ENCODE peak calls at places on chromosomes 7 and 10, in eight cellular contexts. One of them, this sample, is unnamed.

GRCh38 chr7:15504376-15504775 is 57.4 kb downstream of the AGMO start:
- DNase-seq in aorta: no peak
- DNase-seq in heart left ventricle: no peak
- DNase-seq in fibroblast of mammary gland: no peak
- DNase-seq in T follicular helper cell: no peak
- DNase-seq in ovary: no peak
- DNase-seq in KBM-7: no peak
- DNase-seq in H7: no peak
- DNase-seq in this sample: no peak

GRCh38 chr10:126177414-126178030 is 210.8 kb downstream of the ADAM12 start:
- DNase-seq in T follicular helper cell: no peak
- DNase-seq in heart left ventricle: no peak
- DNase-seq in H7: peak
- DNase-seq in ovary: no peak
- DNase-seq in fibroblast of mammary gland: no peak
- DNase-seq in aorta: no peak
- DNase-seq in KBM-7: no peak
- DNase-seq in this sample: no peak

GRCh38 chr7:2525161-2525930 is 5.8 kb downstream of the LFNG start:
- DNase-seq in fibroblast of mammary gland: no peak
- DNase-seq in aorta: no peak
- DNase-seq in H7: peak
- DNase-seq in T follicular helper cell: no peak
- DNase-seq in ovary: no peak
- DNase-seq in heart left ventricle: no peak
- DNase-seq in KBM-7: no peak
- DNase-seq in this sample: no peak

GRCh38 chr10:78292987-78293865 is 259.6 kb downstream of the RPS24 start:
- DNase-seq in fibroblast of mammary gland: no peak
- DNase-seq in ovary: no peak
- DNase-seq in T follicular helper cell: no peak
- DNase-seq in KBM-7: no peak
- DNase-seq in heart left ventricle: no peak
- DNase-seq in aorta: peak
- DNase-seq in H7: peak
- DNase-seq in this sample: no peak

GRCh38 chr7:133828906-133829305 is 298.2 kb upstream of the LRGUK start:
- DNase-seq in KBM-7: no peak
- DNase-seq in fibroblast of mammary gland: no peak
- DNase-seq in T follicular helper cell: no peak
- DNase-seq in heart left ventricle: no peak
- DNase-seq in ovary: no peak
- DNase-seq in aorta: no peak
- DNase-seq in H7: no peak
- DNase-seq in this sample: no peak

GRCh38 chr7:74464931-74465906 is 11.5 kb downstream of the GTF2IRD1 start:
- DNase-seq in aorta: no peak
- DNase-seq in heart left ventricle: no peak
- DNase-seq in ovary: no peak
- DNase-seq in KBM-7: no peak
- DNase-seq in H7: no peak
- DNase-seq in T follicular helper cell: no peak
- DNase-seq in fibroblast of mammary gland: no peak
- DNase-seq in this sample: peak

GRCh38 chr10:108439397-108439796 is 1274.9 kb upstream of the SORCS1 start:
- DNase-seq in heart left ventricle: no peak
- DNase-seq in T follicular helper cell: no peak
- DNase-seq in H7: no peak
- DNase-seq in KBM-7: no peak
- DNase-seq in ovary: no peak
- DNase-seq in fibroblast of mammary gland: peak
- DNase-seq in aorta: no peak
- DNase-seq in this sample: no peak

GRCh38 chr10:121608669-121609190 is 10.5 kb upstream of the FGFR2 start:
- DNase-seq in aorta: peak
- DNase-seq in T follicular helper cell: no peak
- DNase-seq in fibroblast of mammary gland: no peak
- DNase-seq in heart left ventricle: no peak
- DNase-seq in ovary: peak
- DNase-seq in H7: peak
- DNase-seq in KBM-7: peak
- DNase-seq in this sample: no peak

GRCh38 chr10:3126741-3127342 is 45.7 kb downstream of the PITRM1 start:
- DNase-seq in H7: no peak
- DNase-seq in aorta: no peak
- DNase-seq in ovary: no peak
- DNase-seq in heart left ventricle: peak
- DNase-seq in T follicular helper cell: no peak
- DNase-seq in KBM-7: no peak
- DNase-seq in fibroblast of mammary gland: no peak
- DNase-seq in this sample: no peak

GRCh38 chr7:106035568-106035967 is 72.5 kb downstream of the CDHR3 start:
- DNase-seq in heart left ventricle: no peak
- DNase-seq in ovary: no peak
- DNase-seq in T follicular helper cell: no peak
- DNase-seq in KBM-7: no peak
- DNase-seq in aorta: no peak
- DNase-seq in fibroblast of mammary gland: no peak
- DNase-seq in H7: no peak
- DNase-seq in this sample: no peak

GRCh38 chr7:138460649-138461607 is 869 bp downstream of the TRIM24 start:
- DNase-seq in heart left ventricle: peak
- DNase-seq in H7: peak
- DNase-seq in fibroblast of mammary gland: peak
- DNase-seq in aorta: peak
- DNase-seq in T follicular helper cell: peak
- DNase-seq in KBM-7: peak
- DNase-seq in ovary: peak
- DNase-seq in this sample: peak

GRCh38 chr10:50417906-50418697 is 166.8 kb upstream of the ASAH2 start:
- DNase-seq in aorta: peak
- DNase-seq in H7: peak
- DNase-seq in KBM-7: peak
- DNase-seq in T follicular helper cell: no peak
- DNase-seq in heart left ventricle: peak
- DNase-seq in fibroblast of mammary gland: peak
- DNase-seq in ovary: peak
- DNase-seq in this sample: peak

GRCh38 chr10:29608062-29608461 is 26.7 kb downstream of the SVIL start:
- DNase-seq in T follicular helper cell: no peak
- DNase-seq in aorta: no peak
- DNase-seq in H7: peak
- DNase-seq in fibroblast of mammary gland: no peak
- DNase-seq in ovary: no peak
- DNase-seq in heart left ventricle: peak
- DNase-seq in KBM-7: no peak
- DNase-seq in this sample: no peak

GRCh38 chr7:42494199-42494710 is 257.2 kb upstream of the GLI3 start:
- DNase-seq in ovary: no peak
- DNase-seq in H7: no peak
- DNase-seq in T follicular helper cell: no peak
- DNase-seq in KBM-7: no peak
- DNase-seq in fibroblast of mammary gland: no peak
- DNase-seq in aorta: no peak
- DNase-seq in heart left ventricle: no peak
- DNase-seq in this sample: no peak

GRCh38 chr10:48289652-48290238 is 15.2 kb upstream of the FRMPD2 start:
- DNase-seq in aorta: peak
- DNase-seq in H7: peak
- DNase-seq in ovary: no peak
- DNase-seq in T follicular helper cell: peak
- DNase-seq in KBM-7: peak
- DNase-seq in fibroblast of mammary gland: peak
- DNase-seq in heart left ventricle: peak
- DNase-seq in this sample: peak

GRCh38 chr7:42227523-42227922 is 9.5 kb downstream of the GLI3 start:
- DNase-seq in aorta: no peak
- DNase-seq in fibroblast of mammary gland: no peak
- DNase-seq in KBM-7: no peak
- DNase-seq in T follicular helper cell: no peak
- DNase-seq in heart left ventricle: no peak
- DNase-seq in H7: peak
- DNase-seq in ovary: no peak
- DNase-seq in this sample: no peak

GRCh38 chr10:53223846-53224245 is 451.3 kb upstream of the MBL2 start:
- DNase-seq in aorta: no peak
- DNase-seq in ovary: no peak
- DNase-seq in fibroblast of mammary gland: no peak
- DNase-seq in heart left ventricle: no peak
- DNase-seq in H7: peak
- DNase-seq in KBM-7: no peak
- DNase-seq in T follicular helper cell: no peak
- DNase-seq in this sample: no peak

GRCh38 chr7:149188213-149188612 is 7.1 kb upstream of the ZNF282 start:
- DNase-seq in heart left ventricle: no peak
- DNase-seq in ovary: no peak
- DNase-seq in aorta: no peak
- DNase-seq in fibroblast of mammary gland: no peak
- DNase-seq in H7: no peak
- DNase-seq in KBM-7: no peak
- DNase-seq in T follicular helper cell: no peak
- DNase-seq in this sample: no peak

GRCh38 chr7:108094933-108095710 is 35.0 kb downstream of the LAMB4 start:
- DNase-seq in fibroblast of mammary gland: peak
- DNase-seq in T follicular helper cell: no peak
- DNase-seq in KBM-7: no peak
- DNase-seq in heart left ventricle: peak
- DNase-seq in aorta: no peak
- DNase-seq in H7: no peak
- DNase-seq in ovary: peak
- DNase-seq in this sample: peak

GRCh38 chr7:28355553-28356319 is 56.6 kb upstream of the CREB5 start:
- DNase-seq in fibroblast of mammary gland: peak
- DNase-seq in KBM-7: no peak
- DNase-seq in ovary: no peak
- DNase-seq in heart left ventricle: no peak
- DNase-seq in H7: no peak
- DNase-seq in T follicular helper cell: no peak
- DNase-seq in aorta: no peak
- DNase-seq in this sample: no peak

GRCh38 chr10:69228151-69228550 is 8.0 kb downstream of the HKDC1 start:
- DNase-seq in aorta: no peak
- DNase-seq in fibroblast of mammary gland: no peak
- DNase-seq in heart left ventricle: no peak
- DNase-seq in KBM-7: no peak
- DNase-seq in H7: no peak
- DNase-seq in ovary: no peak
- DNase-seq in T follicular helper cell: no peak
- DNase-seq in this sample: no peak

GRCh38 chr10:35898722-35899485 is 256.8 kb upstream of the FZD8 start:
- DNase-seq in T follicular helper cell: no peak
- DNase-seq in aorta: no peak
- DNase-seq in ovary: no peak
- DNase-seq in heart left ventricle: no peak
- DNase-seq in fibroblast of mammary gland: no peak
- DNase-seq in H7: no peak
- DNase-seq in KBM-7: no peak
- DNase-seq in this sample: no peak

GRCh38 chr7:136405931-136406777 is 429.0 kb upstream of the MTPN start:
- DNase-seq in heart left ventricle: peak
- DNase-seq in H7: peak
- DNase-seq in KBM-7: peak
- DNase-seq in fibroblast of mammary gland: peak
- DNase-seq in T follicular helper cell: no peak
- DNase-seq in aorta: no peak
- DNase-seq in ovary: no peak
- DNase-seq in this sample: peak

GRCh38 chr7:143936087-143937009 is 1.3 kb downstream of the OR2F2 start:
- DNase-seq in heart left ventricle: no peak
- DNase-seq in ovary: no peak
- DNase-seq in T follicular helper cell: no peak
- DNase-seq in H7: no peak
- DNase-seq in KBM-7: no peak
- DNase-seq in aorta: no peak
- DNase-seq in fibroblast of mammary gland: peak
- DNase-seq in this sample: no peak